ENCODE peak calls at places on chromosomes 5 and 9, in nine cellular contexts. One of them, this sample, is unnamed.

GRCh38 chr9:91727316-91727861 is 222.6 kb downstream of the ROR2 start:
- DNase-seq in activated CD4-positive, alpha-beta T cell treated with anti-CD3 and anti-CD28 coated beads for 24 hours: peak
- DNase-seq in lung: no peak
- DNase-seq in stimulated activated CD4-positive, alpha-beta T cell treated with anti-CD3 and anti-CD28 coated beads, Interleukin-15, amount 100 ng/mL, for 24 hours: peak
- DNase-seq in mesenteric fat pad: peak
- DNase-seq in HuH-7: peak
- DNase-seq in NCI-H446: peak
- DNase-seq in AML-193: peak
- DNase-seq in anterior cingulate cortex: no peak
- DNase-seq in this sample: peak

GRCh38 chr9:130444565-130445221 is at the start of gene ASS1:
- DNase-seq in activated CD4-positive, alpha-beta T cell treated with anti-CD3 and anti-CD28 coated beads for 24 hours: peak
- DNase-seq in lung: peak
- DNase-seq in stimulated activated CD4-positive, alpha-beta T cell treated with anti-CD3 and anti-CD28 coated beads, Interleukin-15, amount 100 ng/mL, for 24 hours: peak
- DNase-seq in mesenteric fat pad: no peak
- DNase-seq in HuH-7: peak
- DNase-seq in NCI-H446: no peak
- DNase-seq in AML-193: no peak
- DNase-seq in anterior cingulate cortex: no peak
- DNase-seq in this sample: peak

GRCh38 chr5:133957591-133957990 is 10.8 kb downstream of the C5orf15 start:
- DNase-seq in activated CD4-positive, alpha-beta T cell treated with anti-CD3 and anti-CD28 coated beads for 24 hours: no peak
- DNase-seq in lung: no peak
- DNase-seq in stimulated activated CD4-positive, alpha-beta T cell treated with anti-CD3 and anti-CD28 coated beads, Interleukin-15, amount 100 ng/mL, for 24 hours: no peak
- DNase-seq in mesenteric fat pad: no peak
- DNase-seq in HuH-7: no peak
- DNase-seq in NCI-H446: no peak
- DNase-seq in AML-193: no peak
- DNase-seq in anterior cingulate cortex: no peak
- DNase-seq in this sample: no peak

GRCh38 chr9:33041459-33042188 is 16.6 kb downstream of the DNAJA1 start:
- DNase-seq in activated CD4-positive, alpha-beta T cell treated with anti-CD3 and anti-CD28 coated beads for 24 hours: no peak
- DNase-seq in lung: no peak
- DNase-seq in stimulated activated CD4-positive, alpha-beta T cell treated with anti-CD3 and anti-CD28 coated beads, Interleukin-15, amount 100 ng/mL, for 24 hours: no peak
- DNase-seq in mesenteric fat pad: no peak
- DNase-seq in HuH-7: no peak
- DNase-seq in NCI-H446: no peak
- DNase-seq in AML-193: peak
- DNase-seq in anterior cingulate cortex: no peak
- DNase-seq in this sample: no peak

GRCh38 chr5:96483878-96484277 is 50.8 kb upstream of the PCSK1 start:
- DNase-seq in activated CD4-positive, alpha-beta T cell treated with anti-CD3 and anti-CD28 coated beads for 24 hours: no peak
- DNase-seq in lung: no peak
- DNase-seq in stimulated activated CD4-positive, alpha-beta T cell treated with anti-CD3 and anti-CD28 coated beads, Interleukin-15, amount 100 ng/mL, for 24 hours: no peak
- DNase-seq in mesenteric fat pad: no peak
- DNase-seq in HuH-7: peak
- DNase-seq in NCI-H446: no peak
- DNase-seq in AML-193: peak
- DNase-seq in anterior cingulate cortex: no peak
- DNase-seq in this sample: peak

GRCh38 chr5:10653033-10653432 is 89.2 kb downstream of the ANKRD33B start:
- DNase-seq in activated CD4-positive, alpha-beta T cell treated with anti-CD3 and anti-CD28 coated beads for 24 hours: no peak
- DNase-seq in lung: no peak
- DNase-seq in stimulated activated CD4-positive, alpha-beta T cell treated with anti-CD3 and anti-CD28 coated beads, Interleukin-15, amount 100 ng/mL, for 24 hours: no peak
- DNase-seq in mesenteric fat pad: peak
- DNase-seq in HuH-7: no peak
- DNase-seq in NCI-H446: no peak
- DNase-seq in AML-193: no peak
- DNase-seq in anterior cingulate cortex: no peak
- DNase-seq in this sample: no peak

GRCh38 chr9:136058152-136058483 is 37.0 kb downstream of the NACC2 start:
- DNase-seq in activated CD4-positive, alpha-beta T cell treated with anti-CD3 and anti-CD28 coated beads for 24 hours: no peak
- DNase-seq in lung: no peak
- DNase-seq in stimulated activated CD4-positive, alpha-beta T cell treated with anti-CD3 and anti-CD28 coated beads, Interleukin-15, amount 100 ng/mL, for 24 hours: no peak
- DNase-seq in mesenteric fat pad: peak
- DNase-seq in HuH-7: no peak
- DNase-seq in NCI-H446: no peak
- DNase-seq in AML-193: no peak
- DNase-seq in anterior cingulate cortex: no peak
- DNase-seq in this sample: no peak

GRCh38 chr5:172713113-172713808 is 57.7 kb downstream of the DUSP1 start:
- DNase-seq in activated CD4-positive, alpha-beta T cell treated with anti-CD3 and anti-CD28 coated beads for 24 hours: peak
- DNase-seq in lung: peak
- DNase-seq in stimulated activated CD4-positive, alpha-beta T cell treated with anti-CD3 and anti-CD28 coated beads, Interleukin-15, amount 100 ng/mL, for 24 hours: peak
- DNase-seq in mesenteric fat pad: no peak
- DNase-seq in HuH-7: peak
- DNase-seq in NCI-H446: no peak
- DNase-seq in AML-193: peak
- DNase-seq in anterior cingulate cortex: peak
- DNase-seq in this sample: peak

GRCh38 chr5:106097308-106097707 is 1573.4 kb downstream of the EFNA5 start:
- DNase-seq in activated CD4-positive, alpha-beta T cell treated with anti-CD3 and anti-CD28 coated beads for 24 hours: no peak
- DNase-seq in lung: no peak
- DNase-seq in stimulated activated CD4-positive, alpha-beta T cell treated with anti-CD3 and anti-CD28 coated beads, Interleukin-15, amount 100 ng/mL, for 24 hours: no peak
- DNase-seq in mesenteric fat pad: no peak
- DNase-seq in HuH-7: no peak
- DNase-seq in NCI-H446: no peak
- DNase-seq in AML-193: no peak
- DNase-seq in anterior cingulate cortex: no peak
- DNase-seq in this sample: no peak

GRCh38 chr9:107046692-107047091 is 183.7 kb downstream of the ZNF462 start:
- DNase-seq in activated CD4-positive, alpha-beta T cell treated with anti-CD3 and anti-CD28 coated beads for 24 hours: no peak
- DNase-seq in lung: no peak
- DNase-seq in stimulated activated CD4-positive, alpha-beta T cell treated with anti-CD3 and anti-CD28 coated beads, Interleukin-15, amount 100 ng/mL, for 24 hours: no peak
- DNase-seq in mesenteric fat pad: no peak
- DNase-seq in HuH-7: no peak
- DNase-seq in NCI-H446: no peak
- DNase-seq in AML-193: no peak
- DNase-seq in anterior cingulate cortex: no peak
- DNase-seq in this sample: no peak

GRCh38 chr9:123807241-123807640 is 122.7 kb downstream of the DENND1A start:
- DNase-seq in activated CD4-positive, alpha-beta T cell treated with anti-CD3 and anti-CD28 coated beads for 24 hours: no peak
- DNase-seq in lung: no peak
- DNase-seq in stimulated activated CD4-positive, alpha-beta T cell treated with anti-CD3 and anti-CD28 coated beads, Interleukin-15, amount 100 ng/mL, for 24 hours: no peak
- DNase-seq in mesenteric fat pad: no peak
- DNase-seq in HuH-7: no peak
- DNase-seq in NCI-H446: no peak
- DNase-seq in AML-193: no peak
- DNase-seq in anterior cingulate cortex: no peak
- DNase-seq in this sample: no peak

GRCh38 chr9:122580360-122580759 is 2.8 kb downstream of the OR1L8 start:
- DNase-seq in activated CD4-positive, alpha-beta T cell treated with anti-CD3 and anti-CD28 coated beads for 24 hours: no peak
- DNase-seq in lung: no peak
- DNase-seq in stimulated activated CD4-positive, alpha-beta T cell treated with anti-CD3 and anti-CD28 coated beads, Interleukin-15, amount 100 ng/mL, for 24 hours: no peak
- DNase-seq in mesenteric fat pad: no peak
- DNase-seq in HuH-7: no peak
- DNase-seq in NCI-H446: no peak
- DNase-seq in AML-193: no peak
- DNase-seq in anterior cingulate cortex: no peak
- DNase-seq in this sample: no peak

GRCh38 chr5:132215329-132215728 is 12.3 kb downstream of the P4HA2 start:
- DNase-seq in activated CD4-positive, alpha-beta T cell treated with anti-CD3 and anti-CD28 coated beads for 24 hours: no peak
- DNase-seq in lung: peak
- DNase-seq in stimulated activated CD4-positive, alpha-beta T cell treated with anti-CD3 and anti-CD28 coated beads, Interleukin-15, amount 100 ng/mL, for 24 hours: no peak
- DNase-seq in mesenteric fat pad: peak
- DNase-seq in HuH-7: no peak
- DNase-seq in NCI-H446: peak
- DNase-seq in AML-193: no peak
- DNase-seq in anterior cingulate cortex: peak
- DNase-seq in this sample: no peak

GRCh38 chr9:6646028-6646636 is 603 bp upstream of the GLDC start:
- DNase-seq in activated CD4-positive, alpha-beta T cell treated with anti-CD3 and anti-CD28 coated beads for 24 hours: peak
- DNase-seq in lung: no peak
- DNase-seq in stimulated activated CD4-positive, alpha-beta T cell treated with anti-CD3 and anti-CD28 coated beads, Interleukin-15, amount 100 ng/mL, for 24 hours: peak
- DNase-seq in mesenteric fat pad: no peak
- DNase-seq in HuH-7: no peak
- DNase-seq in NCI-H446: peak
- DNase-seq in AML-193: no peak
- DNase-seq in anterior cingulate cortex: no peak
- DNase-seq in this sample: no peak

GRCh38 chr9:17588395-17588794 is 9.5 kb downstream of the SH3GL2 start:
- DNase-seq in activated CD4-positive, alpha-beta T cell treated with anti-CD3 and anti-CD28 coated beads for 24 hours: no peak
- DNase-seq in lung: no peak
- DNase-seq in stimulated activated CD4-positive, alpha-beta T cell treated with anti-CD3 and anti-CD28 coated beads, Interleukin-15, amount 100 ng/mL, for 24 hours: no peak
- DNase-seq in mesenteric fat pad: no peak
- DNase-seq in HuH-7: no peak
- DNase-seq in NCI-H446: no peak
- DNase-seq in AML-193: no peak
- DNase-seq in anterior cingulate cortex: no peak
- DNase-seq in this sample: no peak

GRCh38 chr5:89041249-89041808 is 158.3 kb upstream of the MEF2C start:
- DNase-seq in activated CD4-positive, alpha-beta T cell treated with anti-CD3 and anti-CD28 coated beads for 24 hours: no peak
- DNase-seq in lung: no peak
- DNase-seq in stimulated activated CD4-positive, alpha-beta T cell treated with anti-CD3 and anti-CD28 coated beads, Interleukin-15, amount 100 ng/mL, for 24 hours: no peak
- DNase-seq in mesenteric fat pad: no peak
- DNase-seq in HuH-7: no peak
- DNase-seq in NCI-H446: no peak
- DNase-seq in AML-193: no peak
- DNase-seq in anterior cingulate cortex: no peak
- DNase-seq in this sample: no peak

GRCh38 chr5:154652746-154653417 is 102.3 kb upstream of the LARP1 start:
- DNase-seq in activated CD4-positive, alpha-beta T cell treated with anti-CD3 and anti-CD28 coated beads for 24 hours: no peak
- DNase-seq in lung: no peak
- DNase-seq in stimulated activated CD4-positive, alpha-beta T cell treated with anti-CD3 and anti-CD28 coated beads, Interleukin-15, amount 100 ng/mL, for 24 hours: no peak
- DNase-seq in mesenteric fat pad: no peak
- DNase-seq in HuH-7: no peak
- DNase-seq in NCI-H446: no peak
- DNase-seq in AML-193: no peak
- DNase-seq in anterior cingulate cortex: no peak
- DNase-seq in this sample: no peak

GRCh38 chr5:164097747-164098146 is 592.3 kb downstream of the MAT2B start:
- DNase-seq in activated CD4-positive, alpha-beta T cell treated with anti-CD3 and anti-CD28 coated beads for 24 hours: no peak
- DNase-seq in lung: no peak
- DNase-seq in stimulated activated CD4-positive, alpha-beta T cell treated with anti-CD3 and anti-CD28 coated beads, Interleukin-15, amount 100 ng/mL, for 24 hours: no peak
- DNase-seq in mesenteric fat pad: no peak
- DNase-seq in HuH-7: no peak
- DNase-seq in NCI-H446: no peak
- DNase-seq in AML-193: no peak
- DNase-seq in anterior cingulate cortex: no peak
- DNase-seq in this sample: no peak

GRCh38 chr5:56759521-56759920 is 55.8 kb upstream of the MAP3K1 start:
- DNase-seq in activated CD4-positive, alpha-beta T cell treated with anti-CD3 and anti-CD28 coated beads for 24 hours: no peak
- DNase-seq in lung: no peak
- DNase-seq in stimulated activated CD4-positive, alpha-beta T cell treated with anti-CD3 and anti-CD28 coated beads, Interleukin-15, amount 100 ng/mL, for 24 hours: no peak
- DNase-seq in mesenteric fat pad: no peak
- DNase-seq in HuH-7: no peak
- DNase-seq in NCI-H446: no peak
- DNase-seq in AML-193: no peak
- DNase-seq in anterior cingulate cortex: no peak
- DNase-seq in this sample: no peak

GRCh38 chr5:147388171-147388977 is 121.5 kb downstream of the DPYSL3 start:
- DNase-seq in activated CD4-positive, alpha-beta T cell treated with anti-CD3 and anti-CD28 coated beads for 24 hours: no peak
- DNase-seq in lung: no peak
- DNase-seq in stimulated activated CD4-positive, alpha-beta T cell treated with anti-CD3 and anti-CD28 coated beads, Interleukin-15, amount 100 ng/mL, for 24 hours: no peak
- DNase-seq in mesenteric fat pad: no peak
- DNase-seq in HuH-7: no peak
- DNase-seq in NCI-H446: no peak
- DNase-seq in AML-193: no peak
- DNase-seq in anterior cingulate cortex: no peak
- DNase-seq in this sample: no peak

GRCh38 chr5:15346738-15347137 is 153.2 kb upstream of the FBXL7 start:
- DNase-seq in activated CD4-positive, alpha-beta T cell treated with anti-CD3 and anti-CD28 coated beads for 24 hours: no peak
- DNase-seq in lung: no peak
- DNase-seq in stimulated activated CD4-positive, alpha-beta T cell treated with anti-CD3 and anti-CD28 coated beads, Interleukin-15, amount 100 ng/mL, for 24 hours: no peak
- DNase-seq in mesenteric fat pad: no peak
- DNase-seq in HuH-7: no peak
- DNase-seq in NCI-H446: no peak
- DNase-seq in AML-193: no peak
- DNase-seq in anterior cingulate cortex: no peak
- DNase-seq in this sample: no peak

GRCh38 chr5:61023131-61023530 is 78.1 kb downstream of the NDUFAF2 start:
- DNase-seq in activated CD4-positive, alpha-beta T cell treated with anti-CD3 and anti-CD28 coated beads for 24 hours: no peak
- DNase-seq in lung: no peak
- DNase-seq in stimulated activated CD4-positive, alpha-beta T cell treated with anti-CD3 and anti-CD28 coated beads, Interleukin-15, amount 100 ng/mL, for 24 hours: no peak
- DNase-seq in mesenteric fat pad: no peak
- DNase-seq in HuH-7: no peak
- DNase-seq in NCI-H446: no peak
- DNase-seq in AML-193: no peak
- DNase-seq in anterior cingulate cortex: no peak
- DNase-seq in this sample: no peak